ENCODE peak calls at places on chromosomes 7 and 10, in ten cellular contexts. Y is nucleus accumbens, O is HuH-7.5, C is IMR-90, G is fibroblast of gingiva, K is mucosa of gallbladder, P is T follicular helper cell, A is Caco-2, W is AG09309, B is NCI-H2107. U is an unnamed sample.

GRCh38 chr7:103988468-103989199 is 824 bp downstream of the RELN start:
- DNase-seq in Y (no peak), O (peak), C (no peak), G (no peak), K (no peak), P (no peak), A (no peak), W (no peak), B (no peak), U (no peak)

GRCh38 chr10:31952066-31952465 is 23.4 kb upstream of the ARHGAP12 start:
- DNase-seq in Y (no peak), O (no peak), C (no peak), G (no peak), K (no peak), P (no peak), A (no peak), W (no peak), B (no peak), U (peak)

GRCh38 chr7:77989981-77990566 is 191.5 kb downstream of the PHTF2 start:
- DNase-seq in Y (no peak), O (no peak), C (no peak), G (no peak), K (peak), P (no peak), A (peak), W (no peak), B (no peak), U (peak)

GRCh38 chr7:73738220-73738611 is 386 bp downstream of the ABHD11 start:
- DNase-seq in Y (no peak), O (peak), C (peak), G (peak), K (no peak), P (peak), A (peak), W (no peak), B (no peak), U (peak)

GRCh38 chr10:121702351-121703320 is 104.4 kb upstream of the FGFR2 start:
- DNase-seq in Y (no peak), O (no peak), C (peak), G (no peak), K (no peak), P (no peak), A (no peak), W (peak), B (no peak), U (no peak)

GRCh38 chr7:137658194-137658900 is 188.4 kb downstream of the DGKI start:
- DNase-seq in Y (no peak), O (no peak), C (no peak), G (no peak), K (no peak), P (no peak), A (no peak), W (no peak), B (no peak), U (no peak)

GRCh38 chr10:46079831-46080585 is 33.9 kb upstream of the MSMB start:
- DNase-seq in Y (no peak), O (no peak), C (no peak), G (no peak), K (no peak), P (no peak), A (no peak), W (no peak), B (no peak), U (peak)

GRCh38 chr7:7399707-7400106 is 136.0 kb downstream of the COL28A1 start:
- DNase-seq in Y (no peak), O (no peak), C (no peak), G (no peak), K (no peak), P (no peak), A (no peak), W (peak), B (no peak), U (no peak)

GRCh38 chr7:46168671-46169383 is 247.8 kb upstream of the IGFBP3 start:
- DNase-seq in Y (no peak), O (no peak), C (peak), G (no peak), K (no peak), P (no peak), A (no peak), W (no peak), B (no peak), U (no peak)

GRCh38 chr10:101536800-101537199 is 51.3 kb downstream of the POLL start:
- DNase-seq in Y (no peak), O (no peak), C (peak), G (no peak), K (no peak), P (no peak), A (no peak), W (no peak), B (no peak), U (peak)

GRCh38 chr10:88066876-88067275 is 203.5 kb downstream of the PTEN start:
- DNase-seq in Y (no peak), O (no peak), C (no peak), G (no peak), K (no peak), P (no peak), A (no peak), W (no peak), B (no peak), U (no peak)

GRCh38 chr10:92691042-92691590 is 1.4 kb downstream of the HHEX start:
- DNase-seq in Y (no peak), O (no peak), C (no peak), G (no peak), K (no peak), P (no peak), A (no peak), W (no peak), B (no peak), U (no peak)

GRCh38 chr7:42238709-42239395 is 1.8 kb upstream of the GLI3 start:
- DNase-seq in Y (no peak), O (no peak), C (peak), G (peak), K (no peak), P (no peak), A (no peak), W (no peak), B (no peak), U (no peak)

GRCh38 chr7:16921151-16921550 is 39.4 kb upstream of the AGR3 start:
- DNase-seq in Y (no peak), O (no peak), C (no peak), G (no peak), K (no peak), P (no peak), A (no peak), W (no peak), B (no peak), U (no peak)

GRCh38 chr7:13165854-13166253 is 478.4 kb downstream of the ARL4A start:
- DNase-seq in Y (no peak), O (no peak), C (no peak), G (no peak), K (no peak), P (no peak), A (no peak), W (no peak), B (no peak), U (no peak)

GRCh38 chr10:119252051-119252465 is 44.7 kb downstream of the GRK5 start:
- DNase-seq in Y (no peak), O (no peak), C (peak), G (peak), K (no peak), P (no peak), A (no peak), W (no peak), B (no peak), U (no peak)

GRCh38 chr7:134891262-134892001 is 94.9 kb upstream of the AGBL3 start:
- DNase-seq in Y (no peak), O (peak), C (peak), G (peak), K (peak), P (no peak), A (peak), W (no peak), B (no peak), U (peak)

GRCh38 chr10:48670978-48671913 is 13.4 kb upstream of the WDFY4 start:
- DNase-seq in Y (no peak), O (no peak), C (no peak), G (no peak), K (no peak), P (no peak), A (no peak), W (no peak), B (no peak), U (no peak)

GRCh38 chr10:62691331-62691730 is 113.2 kb upstream of the ADO start:
- DNase-seq in Y (no peak), O (no peak), C (no peak), G (no peak), K (no peak), P (no peak), A (no peak), W (no peak), B (no peak), U (no peak)

GRCh38 chr10:130954326-130954905 is 357.1 kb downstream of the TCERG1L start:
- DNase-seq in Y (no peak), O (no peak), C (no peak), G (no peak), K (no peak), P (no peak), A (no peak), W (no peak), B (no peak), U (no peak)

GRCh38 chr10:77844713-77845454 is 81.7 kb downstream of the DLG5 start:
- DNase-seq in Y (no peak), O (no peak), C (peak), G (peak), K (peak), P (no peak), A (no peak), W (peak), B (no peak), U (no peak)

GRCh38 chr10:130492266-130492934 is 356.2 kb downstream of the GLRX3 start:
- DNase-seq in Y (no peak), O (no peak), C (no peak), G (no peak), K (no peak), P (no peak), A (no peak), W (no peak), B (no peak), U (no peak)

GRCh38 chr10:85048644-85049043 is 720.3 kb downstream of the CCSER2 start:
- DNase-seq in Y (no peak), O (no peak), C (no peak), G (no peak), K (no peak), P (no peak), A (no peak), W (no peak), B (no peak), U (no peak)

GRCh38 chr7:1056006-1056784 is 11.8 kb downstream of the GPR146 start:
- DNase-seq in Y (no peak), O (no peak), C (no peak), G (no peak), K (no peak), P (no peak), A (no peak), W (no peak), B (no peak), U (no peak)

GRCh38 chr7:92071032-92071431 is 63.2 kb downstream of the CYP51A1 start:
- DNase-seq in Y (no peak), O (no peak), C (no peak), G (no peak), K (peak), P (no peak), A (no peak), W (no peak), B (no peak), U (no peak)

GRCh38 chr7:28685660-28686417 is 272.3 kb downstream of the TRIL start:
- DNase-seq in Y (peak), O (peak), C (peak), G (peak), K (peak), P (no peak), A (peak), W (peak), B (peak), U (peak)

GRCh38 chr10:73956476-73957338 is 41.2 kb upstream of the VCL start:
- DNase-seq in Y (no peak), O (no peak), C (peak), G (peak), K (no peak), P (no peak), A (no peak), W (no peak), B (no peak), U (peak)

GRCh38 chr10:79243211-79244067 is 103.8 kb upstream of the PPIF start:
- DNase-seq in Y (no peak), O (no peak), C (no peak), G (no peak), K (no peak), P (peak), A (no peak), W (no peak), B (no peak), U (no peak)

GRCh38 chr7:132580717-132581285 is 4.5 kb upstream of the PLXNA4 start:
- DNase-seq in Y (peak), O (peak), C (peak), G (peak), K (peak), P (peak), A (peak), W (peak), B (peak), U (peak)

GRCh38 chr7:130149575-130150139 is 55.5 kb downstream of the TMEM209 start:
- DNase-seq in Y (no peak), O (no peak), C (no peak), G (no peak), K (no peak), P (no peak), A (no peak), W (no peak), B (no peak), U (no peak)

GRCh38 chr10:46552526-46553237 is 3.8 kb downstream of the GPRIN2 start:
- DNase-seq in Y (no peak), O (no peak), C (no peak), G (no peak), K (no peak), P (no peak), A (peak), W (no peak), B (no peak), U (no peak)